ENCODE peak calls at places on chromosomes 1 and 21, in six cellular contexts. L is psoas muscle, I is endothelial cell, Y is DMS79, C is tibial artery, A is NCI-H2029. T is an unnamed sample.

GRCh38 chr1:197224160-197224559 is 43.9 kb upstream of the CRB1 start:
- DNase-seq in L (no peak), I (no peak), Y (no peak), C (no peak), A (no peak), T (no peak)

GRCh38 chr1:241276391-241276790 is 80.6 kb downstream of the RGS7 start:
- DNase-seq in L (no peak), I (no peak), Y (no peak), C (no peak), A (no peak), T (no peak)

GRCh38 chr1:196651637-196652215 is at the start of gene CFH:
- DNase-seq in L (no peak), I (no peak), Y (no peak), C (no peak), A (no peak), T (no peak)

GRCh38 chr1:18110968-18111367 is 3.4 kb downstream of the IGSF21 start:
- DNase-seq in L (no peak), I (no peak), Y (no peak), C (no peak), A (no peak), T (no peak)

GRCh38 chr21:33644383-33645074 is 2.2 kb downstream of the ITSN1 start:
- DNase-seq in L (no peak), I (no peak), Y (no peak), C (no peak), A (no peak), T (no peak)

GRCh38 chr21:39712976-39713375 is 32.0 kb upstream of the IGSF5 start:
- DNase-seq in L (no peak), I (no peak), Y (no peak), C (no peak), A (peak), T (no peak)

GRCh38 chr1:45550401-45551305 is at the start of gene AKR1A1:
- DNase-seq in L (peak), I (peak), Y (peak), C (peak), A (peak), T (peak)

GRCh38 chr1:93021539-93022134 is 57.4 kb upstream of the MTF2 start:
- DNase-seq in L (no peak), I (no peak), Y (peak), C (no peak), A (peak), T (no peak)

GRCh38 chr1:100657876-100658715 is 61.4 kb upstream of the VCAM1 start:
- DNase-seq in L (no peak), I (no peak), Y (no peak), C (no peak), A (no peak), T (peak)

GRCh38 chr1:20058531-20058930 is 11.5 kb upstream of the PLA2G5 start:
- DNase-seq in L (no peak), I (no peak), Y (no peak), C (no peak), A (no peak), T (no peak)

GRCh38 chr1:156406229-156406628 is 37.2 kb downstream of the RHBG start:
- DNase-seq in L (peak), I (no peak), Y (no peak), C (no peak), A (no peak), T (no peak)

GRCh38 chr1:224539971-224540370 is 76.1 kb upstream of the CNIH3 start:
- DNase-seq in L (no peak), I (no peak), Y (no peak), C (no peak), A (no peak), T (no peak)

GRCh38 chr1:237204841-237205240 is 162.9 kb downstream of the RYR2 start:
- DNase-seq in L (no peak), I (no peak), Y (no peak), C (no peak), A (no peak), T (no peak)

GRCh38 chr1:213110349-213111300 is 59.6 kb downstream of the RPS6KC1 start:
- DNase-seq in L (no peak), I (no peak), Y (no peak), C (no peak), A (no peak), T (no peak)

GRCh38 chr1:234270103-234270502 is 103.2 kb upstream of the COA6 start:
- DNase-seq in L (no peak), I (no peak), Y (no peak), C (no peak), A (no peak), T (no peak)

GRCh38 chr1:218460367-218460766 is 115.2 kb downstream of the TGFB2 start:
- DNase-seq in L (no peak), I (no peak), Y (no peak), C (peak), A (no peak), T (no peak)

GRCh38 chr1:11774753-11775152 is 12.8 kb downstream of the C1orf167 start:
- DNase-seq in L (no peak), I (no peak), Y (no peak), C (no peak), A (no peak), T (no peak)

GRCh38 chr1:72412286-72412685 is 129.9 kb upstream of the NEGR1 start:
- DNase-seq in L (no peak), I (no peak), Y (no peak), C (no peak), A (no peak), T (no peak)

GRCh38 chr1:84691139-84691783 is 1.0 kb upstream of the SSX2IP start:
- DNase-seq in L (no peak), I (no peak), Y (no peak), C (no peak), A (no peak), T (no peak)

GRCh38 chr1:17965515-17966100 is 142.0 kb upstream of the IGSF21 start:
- DNase-seq in L (no peak), I (no peak), Y (no peak), C (no peak), A (no peak), T (no peak)

GRCh38 chr1:89754518-89754917 is 66.3 kb upstream of the LRRC8D start:
- DNase-seq in L (no peak), I (no peak), Y (no peak), C (no peak), A (no peak), T (no peak)

GRCh38 chr1:109201123-109201703 is 12.5 kb upstream of the SARS1 start:
- DNase-seq in L (peak), I (peak), Y (no peak), C (no peak), A (no peak), T (no peak)

GRCh38 chr21:21165063-21165645 is 166.9 kb downstream of the NCAM2 start:
- DNase-seq in L (no peak), I (no peak), Y (no peak), C (no peak), A (no peak), T (peak)

GRCh38 chr1:242449211-242449610 is 75.3 kb downstream of the PLD5 start:
- DNase-seq in L (no peak), I (no peak), Y (no peak), C (no peak), A (no peak), T (no peak)

GRCh38 chr1:206117151-206117948 is at the start of gene AVPR1B:
- DNase-seq in L (peak), I (peak), Y (peak), C (no peak), A (peak), T (peak)

GRCh38 chr1:61266738-61267137 is 184.4 kb downstream of the NFIA start:
- DNase-seq in L (no peak), I (no peak), Y (no peak), C (no peak), A (no peak), T (no peak)

GRCh38 chr1:159889821-159890252 is 10.1 kb downstream of the CFAP45 start:
- DNase-seq in L (no peak), I (no peak), Y (no peak), C (no peak), A (no peak), T (peak)